ENCODE peak calls at places on chromosomes 3 and 15, in seven cellular contexts. D is astrocyte of the spinal cord, Y is transverse colon, F is endothelial cell, G is WTC11, N is neural crest cell, C is stomach. Z is an unnamed sample.
A peak's percentile ranks its signal among the peaks of the same experiment; 100 is the strongest.

GRCh38 chr15:99176757-99177156 is 71.9 kb downstream of the SYNM start:
- DNase-seq in Y (no peak), C (no peak), F (no peak), G (no peak), D (no peak), N (no peak), Z (no peak)

GRCh38 chr3:115146032-115146417 is 1.1 kb downstream of the ZBTB20 start:
- DNase-seq in Y (peak; percentile 67), F (peak; percentile 25), D (peak; percentile 77), N (peak; percentile 22), C (peak; percentile 31), G (no peak), Z (no peak)

GRCh38 chr3:153232737-153233330 is 70.8 kb downstream of the RAP2B start:
- DNase-seq in Y (no peak), C (no peak), G (no peak), N (no peak), F (no peak), D (peak; percentile 90), Z (no peak)

GRCh38 chr3:152558386-152558785 is 276.5 kb upstream of the P2RY1 start:
- DNase-seq in D (no peak), G (no peak), Y (no peak), C (no peak), N (no peak), F (no peak), Z (no peak)

GRCh38 chr3:40494698-40495097 is 11.1 kb upstream of the ZNF620 start:
- DNase-seq in D (no peak), G (no peak), Y (no peak), N (no peak), C (no peak), F (no peak), Z (no peak)

GRCh38 chr3:83226751-83227150 is 1465.3 kb upstream of the GBE1 start:
- DNase-seq in F (no peak), C (no peak), Y (no peak), G (no peak), N (no peak), D (peak; percentile 12), Z (no peak)

GRCh38 chr3:81778678-81779182 is 17.3 kb upstream of the GBE1 start:
- DNase-seq in N (no peak), G (no peak), Y (no peak), F (no peak), C (no peak), D (peak; percentile 19), Z (no peak)

GRCh38 chr3:35664460-35664919 is 25.2 kb downstream of the ARPP21 start:
- DNase-seq in N (no peak), C (peak; percentile 31), Y (no peak), G (peak; percentile 32), F (peak; percentile 8), D (peak; percentile 90), Z (no peak)

GRCh38 chr3:84904819-84905555 is 53.8 kb upstream of the CADM2 start:
- DNase-seq in Y (no peak), G (peak; percentile 56), C (no peak), F (peak; percentile 4), N (no peak), D (no peak), Z (no peak)

GRCh38 chr3:13879946-13880810 is at the start of gene WNT7A:
- DNase-seq in G (peak; percentile 68), N (peak; percentile 70), D (no peak), Y (no peak), C (no peak), F (peak; percentile 80), Z (peak; percentile 59)

GRCh38 chr3:54755746-54756145 is 172.1 kb downstream of the LRTM1 start:
- DNase-seq in N (no peak), Y (no peak), G (no peak), D (no peak), C (no peak), F (no peak), Z (no peak)

GRCh38 chr3:105686324-105686897 is 182.4 kb downstream of the CBLB start:
- DNase-seq in F (no peak), Y (no peak), N (no peak), D (peak; percentile 50), G (no peak), C (no peak), Z (no peak)

GRCh38 chr15:92391640-92392039 is 2.0 kb upstream of the ST8SIA2 start:
- DNase-seq in Y (no peak), N (peak; percentile 6), F (peak; percentile 38), G (peak; percentile 59), C (no peak), D (peak; percentile 37), Z (no peak)

GRCh38 chr15:70628542-70628941 is 134.8 kb downstream of the UACA start:
- DNase-seq in F (no peak), C (no peak), D (no peak), Y (no peak), G (no peak), N (no peak), Z (no peak)

GRCh38 chr3:33401781-33402180 is 38.4 kb downstream of the UBP1 start:
- DNase-seq in Y (no peak), C (no peak), F (no peak), D (peak; percentile 70), G (no peak), N (no peak), Z (no peak)

GRCh38 chr3:37174532-37175126 is at the start of gene LRRFIP2:
- DNase-seq in Y (no peak), F (no peak), N (no peak), D (peak; percentile 63), G (no peak), C (no peak), Z (no peak)

GRCh38 chr15:39181901-39182300 is 399.0 kb upstream of the THBS1 start:
- DNase-seq in N (no peak), G (no peak), C (no peak), D (no peak), Y (no peak), F (no peak), Z (no peak)

GRCh38 chr3:78670087-78670486 is 1097.7 kb downstream of the ROBO1 start:
- DNase-seq in C (no peak), Y (no peak), D (no peak), F (no peak), G (no peak), N (no peak), Z (no peak)

GRCh38 chr3:127953636-127954035 is 38.6 kb downstream of the KBTBD12 start:
- DNase-seq in D (no peak), F (no peak), C (no peak), G (no peak), Y (no peak), N (no peak), Z (no peak)

GRCh38 chr15:81338422-81339007 is 14.6 kb upstream of the STARD5 start:
- DNase-seq in C (no peak), G (no peak), N (no peak), Y (no peak), F (no peak), D (peak; percentile 89), Z (no peak)

GRCh38 chr3:24343084-24343783 is 151.4 kb downstream of the THRB start:
- DNase-seq in C (no peak), F (no peak), N (no peak), Y (no peak), G (no peak), D (peak; percentile 66), Z (no peak)

GRCh38 chr3:126621627-126622345 is 33.1 kb downstream of the TXNRD3 start:
- DNase-seq in N (no peak), D (peak; percentile 46), F (no peak), G (no peak), Y (no peak), C (no peak), Z (no peak)

DNA sequence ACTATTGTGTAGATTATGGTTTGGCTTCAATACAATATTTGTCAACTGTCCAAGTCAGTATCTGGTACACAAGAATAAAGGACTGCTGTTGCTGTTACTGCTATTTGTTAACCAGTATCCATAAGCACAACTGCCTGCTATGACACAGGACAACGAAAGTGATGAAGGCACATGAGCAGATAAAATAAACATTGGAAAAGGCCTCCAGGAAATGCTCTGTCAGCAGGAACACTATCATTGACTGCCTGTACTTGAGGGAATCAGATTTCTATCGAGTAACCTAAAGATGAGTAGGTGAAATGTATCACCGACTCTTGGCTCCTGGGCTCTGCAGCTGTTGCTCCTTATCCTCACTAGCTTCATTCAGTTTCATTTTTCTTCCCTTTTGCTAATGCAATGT is 56.5 kb downstream of the FMN1 start:
- DNase-seq in C (no peak), D (no peak), Y (no peak), F (no peak), G (no peak), N (no peak), Z (no peak)
- TF ChIP-seq CTCF in C (no peak), D (no peak), Y (no peak), F (no peak), G (no peak), N (no peak), Z (no peak)

GRCh38 chr3:51388286-51389029 is 2.6 kb upstream of the RBM15B start:
- DNase-seq in F (no peak), G (no peak), D (no peak), N (no peak), C (peak; percentile 41), Y (peak; percentile 81), Z (no peak)
- TF ChIP-seq CTCF in F (no peak), G (no peak), D (peak; percentile 38), N (peak; percentile 62), C (peak; percentile 9), Y (peak; percentile 34), Z (peak; percentile 46)

DNA sequence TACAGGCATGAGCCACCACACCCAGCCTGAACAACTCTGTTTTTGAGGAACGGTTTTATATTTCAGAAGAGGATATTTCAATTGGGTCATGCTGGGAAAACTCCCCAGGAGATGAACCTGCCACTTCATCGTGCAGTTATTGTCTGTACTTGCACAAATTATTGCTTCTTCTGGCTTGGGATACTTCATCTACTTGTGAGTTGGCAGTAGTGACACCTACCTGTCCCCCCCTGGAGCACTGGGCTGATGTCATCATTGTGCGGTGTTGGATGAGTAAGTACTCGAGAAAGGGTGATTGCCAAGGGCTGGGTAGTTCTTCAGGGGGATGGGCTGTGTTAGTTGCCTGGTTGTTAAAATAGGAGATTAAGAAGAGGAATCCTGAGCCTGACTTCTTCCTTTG is 85.1 kb upstream of the SAMMSON start:
- DNase-seq in D (no peak), N (no peak), C (no peak), G (no peak), F (no peak), Y (no peak), Z (no peak)
- TF ChIP-seq CTCF in D (no peak), N (no peak), C (no peak), G (no peak), F (no peak), Y (no peak), Z (no peak)

GRCh38 chr3:45179163-45179562 is 33.0 kb upstream of the CDCP1 start:
- DNase-seq in C (no peak), F (no peak), Y (no peak), N (no peak), G (no peak), D (no peak), Z (no peak)
- TF ChIP-seq CTCF in C (no peak), F (no peak), Y (no peak), N (no peak), G (no peak), D (no peak), Z (no peak)

DNA sequence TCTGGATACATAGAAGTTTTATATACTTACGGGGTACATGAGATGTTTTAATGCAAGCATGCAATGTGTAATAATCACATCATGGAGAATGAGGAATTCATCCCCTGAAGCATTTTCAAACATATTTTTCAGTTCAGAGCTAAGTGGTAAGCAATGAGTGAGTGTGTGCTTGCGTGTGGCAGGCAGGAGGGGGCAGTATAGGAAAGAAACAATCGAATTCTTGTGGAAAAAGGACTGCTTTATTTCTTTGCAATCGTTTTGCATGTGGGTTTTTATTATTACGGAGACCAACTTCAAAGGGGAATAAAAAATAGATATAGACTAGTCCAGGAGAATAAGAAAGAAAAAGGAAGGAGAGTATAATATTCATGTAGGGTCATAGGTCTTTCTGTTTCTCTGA is 271.6 kb downstream of the CHL1 start:
- DNase-seq in D (no peak), C (no peak), Y (no peak), N (no peak), G (no peak), F (no peak), Z (no peak)
- TF ChIP-seq CTCF in D (peak; percentile 38), C (no peak), Y (no peak), N (peak; percentile 67), G (no peak), F (peak; percentile 20), Z (peak; percentile 67)